ENCODE peak calls at places on chromosome 13, in six cellular contexts. One of them, this sample, is unnamed.
A peak's percentile ranks its signal among the peaks of the same experiment; 100 is the strongest.

GRCh38 chr13:97030705-97031452 is 36.6 kb upstream of the OXGR1 start:
- DNase-seq in fibroblast of pulmonary artery: peak; percentile 87
- DNase-seq in fibroblast of lung: peak; percentile 66
- DNase-seq in mucosa of descending colon: no peak
- DNase-seq in activated CD4-positive, alpha-beta T cell treated with anti-CD3 and anti-CD28 coated beads, Interleukin-2, amount 50 U/mL, for 4 hours: no peak
- DNase-seq in central memory CD4-positive, alpha-beta T cell: no peak
- DNase-seq in this sample: no peak

GRCh38 chr13:46687810-46688209 is 109.2 kb downstream of the ESD start:
- DNase-seq in fibroblast of lung: peak; percentile 43
- DNase-seq in activated CD4-positive, alpha-beta T cell treated with anti-CD3 and anti-CD28 coated beads, Interleukin-2, amount 50 U/mL, for 4 hours: peak; percentile 14
- DNase-seq in fibroblast of pulmonary artery: peak; percentile 56
- DNase-seq in central memory CD4-positive, alpha-beta T cell: no peak
- DNase-seq in mucosa of descending colon: no peak
- DNase-seq in this sample: no peak

GRCh38 chr13:54185785-54186184 is 1157.2 kb downstream of the OLFM4 start:
- DNase-seq in fibroblast of lung: no peak
- DNase-seq in mucosa of descending colon: no peak
- DNase-seq in central memory CD4-positive, alpha-beta T cell: no peak
- DNase-seq in activated CD4-positive, alpha-beta T cell treated with anti-CD3 and anti-CD28 coated beads, Interleukin-2, amount 50 U/mL, for 4 hours: no peak
- DNase-seq in fibroblast of pulmonary artery: no peak
- DNase-seq in this sample: no peak

GRCh38 chr13:47249296-47249695 is 352.4 kb upstream of the HTR2A start:
- DNase-seq in fibroblast of lung: no peak
- DNase-seq in activated CD4-positive, alpha-beta T cell treated with anti-CD3 and anti-CD28 coated beads, Interleukin-2, amount 50 U/mL, for 4 hours: no peak
- DNase-seq in mucosa of descending colon: no peak
- DNase-seq in fibroblast of pulmonary artery: no peak
- DNase-seq in central memory CD4-positive, alpha-beta T cell: no peak
- DNase-seq in this sample: no peak

GRCh38 chr13:101515504-101515903 is 63.0 kb downstream of the ITGBL1 start:
- DNase-seq in central memory CD4-positive, alpha-beta T cell: no peak
- DNase-seq in fibroblast of lung: no peak
- DNase-seq in mucosa of descending colon: no peak
- DNase-seq in fibroblast of pulmonary artery: no peak
- DNase-seq in activated CD4-positive, alpha-beta T cell treated with anti-CD3 and anti-CD28 coated beads, Interleukin-2, amount 50 U/mL, for 4 hours: no peak
- DNase-seq in this sample: no peak

GRCh38 chr13:75724742-75725504 is 88.8 kb downstream of the LMO7 start:
- DNase-seq in fibroblast of pulmonary artery: no peak
- DNase-seq in activated CD4-positive, alpha-beta T cell treated with anti-CD3 and anti-CD28 coated beads, Interleukin-2, amount 50 U/mL, for 4 hours: no peak
- DNase-seq in mucosa of descending colon: no peak
- DNase-seq in fibroblast of lung: no peak
- DNase-seq in central memory CD4-positive, alpha-beta T cell: no peak
- DNase-seq in this sample: no peak

GRCh38 chr13:56975647-56976046 is 165.1 kb upstream of the PRR20A start:
- DNase-seq in central memory CD4-positive, alpha-beta T cell: no peak
- DNase-seq in activated CD4-positive, alpha-beta T cell treated with anti-CD3 and anti-CD28 coated beads, Interleukin-2, amount 50 U/mL, for 4 hours: no peak
- DNase-seq in fibroblast of pulmonary artery: no peak
- DNase-seq in fibroblast of lung: no peak
- DNase-seq in mucosa of descending colon: no peak
- DNase-seq in this sample: no peak

GRCh38 chr13:84393981-84394625 is 511.8 kb upstream of the SLITRK1 start:
- DNase-seq in central memory CD4-positive, alpha-beta T cell: no peak
- DNase-seq in fibroblast of lung: no peak
- DNase-seq in activated CD4-positive, alpha-beta T cell treated with anti-CD3 and anti-CD28 coated beads, Interleukin-2, amount 50 U/mL, for 4 hours: no peak
- DNase-seq in fibroblast of pulmonary artery: no peak
- DNase-seq in mucosa of descending colon: no peak
- DNase-seq in this sample: no peak

GRCh38 chr13:49053899-49054298 is 78.2 kb downstream of the FNDC3A start:
- DNase-seq in activated CD4-positive, alpha-beta T cell treated with anti-CD3 and anti-CD28 coated beads, Interleukin-2, amount 50 U/mL, for 4 hours: no peak
- DNase-seq in mucosa of descending colon: no peak
- DNase-seq in fibroblast of lung: no peak
- DNase-seq in central memory CD4-positive, alpha-beta T cell: no peak
- DNase-seq in fibroblast of pulmonary artery: no peak
- DNase-seq in this sample: no peak

GRCh38 chr13:42760949-42761348 is 20.4 kb upstream of the FAM216B start:
- DNase-seq in activated CD4-positive, alpha-beta T cell treated with anti-CD3 and anti-CD28 coated beads, Interleukin-2, amount 50 U/mL, for 4 hours: no peak
- DNase-seq in mucosa of descending colon: no peak
- DNase-seq in central memory CD4-positive, alpha-beta T cell: no peak
- DNase-seq in fibroblast of pulmonary artery: peak; percentile 89
- DNase-seq in fibroblast of lung: peak; percentile 45
- DNase-seq in this sample: no peak

GRCh38 chr13:111914241-111915103 is 152.5 kb upstream of the SOX1 start:
- DNase-seq in mucosa of descending colon: no peak
- DNase-seq in fibroblast of pulmonary artery: no peak
- DNase-seq in activated CD4-positive, alpha-beta T cell treated with anti-CD3 and anti-CD28 coated beads, Interleukin-2, amount 50 U/mL, for 4 hours: no peak
- DNase-seq in central memory CD4-positive, alpha-beta T cell: no peak
- DNase-seq in fibroblast of lung: no peak
- DNase-seq in this sample: no peak

GRCh38 chr13:50626031-50626643 is 217.4 kb downstream of the DLEU7 start:
- DNase-seq in fibroblast of lung: peak; percentile 72
- DNase-seq in mucosa of descending colon: no peak
- DNase-seq in activated CD4-positive, alpha-beta T cell treated with anti-CD3 and anti-CD28 coated beads, Interleukin-2, amount 50 U/mL, for 4 hours: no peak
- DNase-seq in central memory CD4-positive, alpha-beta T cell: no peak
- DNase-seq in fibroblast of pulmonary artery: peak; percentile 90
- DNase-seq in this sample: no peak

GRCh38 chr13:72180253-72180952 is 313.4 kb upstream of the DACH1 start:
- DNase-seq in mucosa of descending colon: no peak
- DNase-seq in central memory CD4-positive, alpha-beta T cell: no peak
- DNase-seq in activated CD4-positive, alpha-beta T cell treated with anti-CD3 and anti-CD28 coated beads, Interleukin-2, amount 50 U/mL, for 4 hours: no peak
- DNase-seq in fibroblast of lung: peak; percentile 92
- DNase-seq in fibroblast of pulmonary artery: no peak
- DNase-seq in this sample: no peak

GRCh38 chr13:85186646-85187045 is 612.6 kb downstream of the SLITRK6 start:
- DNase-seq in activated CD4-positive, alpha-beta T cell treated with anti-CD3 and anti-CD28 coated beads, Interleukin-2, amount 50 U/mL, for 4 hours: no peak
- DNase-seq in central memory CD4-positive, alpha-beta T cell: no peak
- DNase-seq in fibroblast of lung: no peak
- DNase-seq in mucosa of descending colon: no peak
- DNase-seq in fibroblast of pulmonary artery: no peak
- DNase-seq in this sample: no peak

GRCh38 chr13:26895081-26895807 is 134.7 kb upstream of the GPR12 start:
- DNase-seq in fibroblast of lung: no peak
- DNase-seq in central memory CD4-positive, alpha-beta T cell: no peak
- DNase-seq in mucosa of descending colon: no peak
- DNase-seq in fibroblast of pulmonary artery: no peak
- DNase-seq in activated CD4-positive, alpha-beta T cell treated with anti-CD3 and anti-CD28 coated beads, Interleukin-2, amount 50 U/mL, for 4 hours: no peak
- DNase-seq in this sample: no peak

GRCh38 chr13:32850311-32851052 is 165.7 kb upstream of the KL start:
- DNase-seq in fibroblast of pulmonary artery: no peak
- DNase-seq in fibroblast of lung: no peak
- DNase-seq in mucosa of descending colon: no peak
- DNase-seq in activated CD4-positive, alpha-beta T cell treated with anti-CD3 and anti-CD28 coated beads, Interleukin-2, amount 50 U/mL, for 4 hours: no peak
- DNase-seq in central memory CD4-positive, alpha-beta T cell: no peak
- DNase-seq in this sample: no peak

GRCh38 chr13:32284927-32285632 is 30.1 kb downstream of the ZAR1L start:
- DNase-seq in central memory CD4-positive, alpha-beta T cell: no peak
- DNase-seq in fibroblast of lung: peak; percentile 91
- DNase-seq in fibroblast of pulmonary artery: peak; percentile 94
- DNase-seq in mucosa of descending colon: no peak
- DNase-seq in activated CD4-positive, alpha-beta T cell treated with anti-CD3 and anti-CD28 coated beads, Interleukin-2, amount 50 U/mL, for 4 hours: no peak
- DNase-seq in this sample: no peak

GRCh38 chr13:30572859-30573275 is 44.9 kb upstream of the USPL1 start:
- DNase-seq in fibroblast of pulmonary artery: peak; percentile 61
- DNase-seq in mucosa of descending colon: no peak
- DNase-seq in activated CD4-positive, alpha-beta T cell treated with anti-CD3 and anti-CD28 coated beads, Interleukin-2, amount 50 U/mL, for 4 hours: no peak
- DNase-seq in fibroblast of lung: peak; percentile 69
- DNase-seq in central memory CD4-positive, alpha-beta T cell: peak; percentile 38
- DNase-seq in this sample: no peak

GRCh38 chr13:36788276-36788675 is 30.7 kb upstream of the RFXAP start:
- DNase-seq in fibroblast of pulmonary artery: no peak
- DNase-seq in activated CD4-positive, alpha-beta T cell treated with anti-CD3 and anti-CD28 coated beads, Interleukin-2, amount 50 U/mL, for 4 hours: no peak
- DNase-seq in fibroblast of lung: peak; percentile 82
- DNase-seq in central memory CD4-positive, alpha-beta T cell: no peak
- DNase-seq in mucosa of descending colon: no peak
- DNase-seq in this sample: no peak

GRCh38 chr13:98780972-98781869 is 28.7 kb upstream of the SLC15A1 start:
- DNase-seq in central memory CD4-positive, alpha-beta T cell: no peak
- DNase-seq in activated CD4-positive, alpha-beta T cell treated with anti-CD3 and anti-CD28 coated beads, Interleukin-2, amount 50 U/mL, for 4 hours: no peak
- DNase-seq in mucosa of descending colon: no peak
- DNase-seq in fibroblast of lung: no peak
- DNase-seq in fibroblast of pulmonary artery: no peak
- DNase-seq in this sample: no peak

GRCh38 chr13:21435231-21435630 is 23.9 kb downstream of the ZDHHC20 start:
- DNase-seq in fibroblast of pulmonary artery: no peak
- DNase-seq in fibroblast of lung: no peak
- DNase-seq in central memory CD4-positive, alpha-beta T cell: no peak
- DNase-seq in activated CD4-positive, alpha-beta T cell treated with anti-CD3 and anti-CD28 coated beads, Interleukin-2, amount 50 U/mL, for 4 hours: no peak
- DNase-seq in mucosa of descending colon: no peak
- DNase-seq in this sample: no peak

GRCh38 chr13:48962281-48962680 is 13.4 kb upstream of the FNDC3A start:
- DNase-seq in fibroblast of lung: peak; percentile 27
- DNase-seq in activated CD4-positive, alpha-beta T cell treated with anti-CD3 and anti-CD28 coated beads, Interleukin-2, amount 50 U/mL, for 4 hours: no peak
- DNase-seq in central memory CD4-positive, alpha-beta T cell: no peak
- DNase-seq in fibroblast of pulmonary artery: peak; percentile 39
- DNase-seq in mucosa of descending colon: no peak
- DNase-seq in this sample: no peak

GRCh38 chr13:24618219-24618955 is 61.8 kb upstream of the ATP12A start:
- DNase-seq in fibroblast of pulmonary artery: no peak
- DNase-seq in fibroblast of lung: peak; percentile 14
- DNase-seq in central memory CD4-positive, alpha-beta T cell: peak; percentile 60
- DNase-seq in mucosa of descending colon: peak; percentile 44
- DNase-seq in activated CD4-positive, alpha-beta T cell treated with anti-CD3 and anti-CD28 coated beads, Interleukin-2, amount 50 U/mL, for 4 hours: no peak
- DNase-seq in this sample: no peak

This sample was measured in GOT3.